ENCODE peak calls at places on chromosomes 7 and 10, in five cellular contexts. One of them, this sample, is unnamed.

GRCh38 chr7:122727759-122728158 is 25.0 kb upstream of the RNF148 start:
- DNase-seq in activated T-helper 1 cell treated with anti-CD3 and anti-CD28 coated beads, Interleukin-2, amount 50 U/mL, for 16 hours: no peak
- DNase-seq in C1 segment of cervical spinal cord: no peak
- DNase-seq in naive thymus-derived CD8-positive, alpha-beta T cell: no peak
- DNase-seq in HFFc6: no peak
- DNase-seq in this sample: no peak

GRCh38 chr10:51422311-51423120 is 276.9 kb downstream of the CSTF2T start:
- DNase-seq in activated T-helper 1 cell treated with anti-CD3 and anti-CD28 coated beads, Interleukin-2, amount 50 U/mL, for 16 hours: no peak
- DNase-seq in C1 segment of cervical spinal cord: no peak
- DNase-seq in naive thymus-derived CD8-positive, alpha-beta T cell: no peak
- DNase-seq in HFFc6: peak; percentile 46
- DNase-seq in this sample: no peak

GRCh38 chr10:94077042-94077441 is 83.3 kb downstream of the PLCE1 start:
- DNase-seq in activated T-helper 1 cell treated with anti-CD3 and anti-CD28 coated beads, Interleukin-2, amount 50 U/mL, for 16 hours: no peak
- DNase-seq in C1 segment of cervical spinal cord: no peak
- DNase-seq in naive thymus-derived CD8-positive, alpha-beta T cell: no peak
- DNase-seq in HFFc6: no peak
- DNase-seq in this sample: no peak

GRCh38 chr7:155009570-155010157 is 6.7 kb upstream of the PAXIP1 start:
- DNase-seq in activated T-helper 1 cell treated with anti-CD3 and anti-CD28 coated beads, Interleukin-2, amount 50 U/mL, for 16 hours: no peak
- DNase-seq in C1 segment of cervical spinal cord: no peak
- DNase-seq in naive thymus-derived CD8-positive, alpha-beta T cell: no peak
- DNase-seq in HFFc6: no peak
- DNase-seq in this sample: no peak

GRCh38 chr7:108313086-108313485 is 143.2 kb downstream of the NRCAM start:
- DNase-seq in activated T-helper 1 cell treated with anti-CD3 and anti-CD28 coated beads, Interleukin-2, amount 50 U/mL, for 16 hours: no peak
- DNase-seq in C1 segment of cervical spinal cord: peak; percentile 8
- DNase-seq in naive thymus-derived CD8-positive, alpha-beta T cell: no peak
- DNase-seq in HFFc6: no peak
- DNase-seq in this sample: no peak

GRCh38 chr10:18859659-18860058 is 188.9 kb upstream of the MALRD1 start:
- DNase-seq in activated T-helper 1 cell treated with anti-CD3 and anti-CD28 coated beads, Interleukin-2, amount 50 U/mL, for 16 hours: no peak
- DNase-seq in C1 segment of cervical spinal cord: no peak
- DNase-seq in naive thymus-derived CD8-positive, alpha-beta T cell: no peak
- DNase-seq in HFFc6: no peak
- DNase-seq in this sample: no peak

GRCh38 chr7:152383341-152384234 is 52.2 kb downstream of the KMT2C start:
- DNase-seq in activated T-helper 1 cell treated with anti-CD3 and anti-CD28 coated beads, Interleukin-2, amount 50 U/mL, for 16 hours: no peak
- DNase-seq in C1 segment of cervical spinal cord: no peak
- DNase-seq in naive thymus-derived CD8-positive, alpha-beta T cell: no peak
- DNase-seq in HFFc6: peak; percentile 82
- DNase-seq in this sample: no peak

GRCh38 chr10:83886871-83887270 is 252.4 kb upstream of the GHITM start:
- DNase-seq in activated T-helper 1 cell treated with anti-CD3 and anti-CD28 coated beads, Interleukin-2, amount 50 U/mL, for 16 hours: no peak
- DNase-seq in C1 segment of cervical spinal cord: no peak
- DNase-seq in naive thymus-derived CD8-positive, alpha-beta T cell: no peak
- DNase-seq in HFFc6: no peak
- DNase-seq in this sample: no peak

GRCh38 chr10:118272090-118272775 is 69.9 kb downstream of the FAM204A start:
- DNase-seq in activated T-helper 1 cell treated with anti-CD3 and anti-CD28 coated beads, Interleukin-2, amount 50 U/mL, for 16 hours: no peak
- DNase-seq in C1 segment of cervical spinal cord: no peak
- DNase-seq in naive thymus-derived CD8-positive, alpha-beta T cell: no peak
- DNase-seq in HFFc6: no peak
- DNase-seq in this sample: no peak